ENCODE peak calls at places on chromosomes 5 and 9, in five cellular contexts. W, I, N, J and B are unnamed samples.

GRCh38 chr9:129285979-129286772 is 108.1 kb upstream of the IER5L start:
- DNase-seq in W (no peak), I (no peak), N (no peak), J (no peak), B (no peak)

GRCh38 chr5:119397518-119398380 is 41.9 kb downstream of the TNFAIP8 start:
- DNase-seq in W (no peak), I (peak; percentile 53), N (peak; percentile 29), J (no peak), B (no peak)

GRCh38 chr5:172175263-172175719 is 12.7 kb downstream of the STK10 start:
- DNase-seq in W (peak; percentile 36), I (peak; percentile 87), N (no peak), J (peak; percentile 65), B (peak; percentile 26)

GRCh38 chr5:68344447-68345111 is 129.0 kb downstream of the PIK3R1 start:
- DNase-seq in W (no peak), I (peak; percentile 22), N (no peak), J (no peak), B (no peak)

GRCh38 chr9:21681641-21682040 is 120.8 kb upstream of the MTAP start:
- DNase-seq in W (no peak), I (no peak), N (peak; percentile 20), J (no peak), B (no peak)

GRCh38 chr9:86771391-86771790 is 175.9 kb downstream of the GAS1 start:
- DNase-seq in W (no peak), I (no peak), N (no peak), J (no peak), B (no peak)

GRCh38 chr5:56211298-56211865 is 21.7 kb downstream of the ANKRD55 start:
- DNase-seq in W (no peak), I (no peak), N (no peak), J (no peak), B (no peak)

GRCh38 chr5:84642795-84643194 is 258.1 kb upstream of the EDIL3 start:
- DNase-seq in W (no peak), I (no peak), N (no peak), J (no peak), B (no peak)

GRCh38 chr9:3244963-3245653 is 280.7 kb downstream of the RFX3 start:
- DNase-seq in W (no peak), I (no peak), N (no peak), J (no peak), B (no peak)

GRCh38 chr5:59522201-59522831 is 371.2 kb downstream of the PDE4D start:
- DNase-seq in W (no peak), I (no peak), N (no peak), J (no peak), B (no peak)

GRCh38 chr5:177023247-177023703 is 779 bp downstream of the ZNF346 start:
- DNase-seq in W (no peak), I (no peak), N (no peak), J (no peak), B (no peak)

GRCh38 chr9:4382722-4383317 is 83.0 kb upstream of the GLIS3 start:
- DNase-seq in W (no peak), I (no peak), N (no peak), J (no peak), B (no peak)

GRCh38 chr5:138722518-138722917 is 30.7 kb upstream of the CTNNA1 start:
- DNase-seq in W (no peak), I (no peak), N (no peak), J (no peak), B (no peak)

GRCh38 chr9:14104501-14104900 is 209.4 kb downstream of the NFIB start:
- DNase-seq in W (no peak), I (no peak), N (no peak), J (no peak), B (no peak)

GRCh38 chr5:169195601-169196000 is 105.3 kb downstream of the SLIT3 start:
- DNase-seq in W (no peak), I (no peak), N (no peak), J (no peak), B (no peak)

GRCh38 chr9:79572891-79573696 is 1.3 kb downstream of the TLE4 start:
- DNase-seq in W (peak; percentile 62), I (no peak), N (no peak), J (peak; percentile 45), B (peak; percentile 60)

GRCh38 chr5:73768-74502 is 18.0 kb upstream of the PLEKHG4B start:
- DNase-seq in W (no peak), I (no peak), N (no peak), J (no peak), B (no peak)

GRCh38 chr9:35164711-35165110 is 2.9 kb downstream of the UNC13B start:
- DNase-seq in W (no peak), I (no peak), N (no peak), J (no peak), B (no peak)

GRCh38 chr5:72402959-72403628 is 82.9 kb downstream of the PTCD2 start:
- DNase-seq in W (no peak), I (no peak), N (no peak), J (no peak), B (no peak)

GRCh38 chr5:43396762-43397304 is 15.4 kb downstream of the CCL28 start:
- DNase-seq in W (peak; percentile 1), I (peak; percentile 36), N (no peak), J (peak; percentile 27), B (peak; percentile 61)

GRCh38 chr9:106298997-106299396 is 564.0 kb upstream of the ZNF462 start:
- DNase-seq in W (no peak), I (no peak), N (no peak), J (no peak), B (no peak)

GRCh38 chr9:21326526-21327139 is 8.6 kb downstream of the KLHL9 start:
- DNase-seq in W (no peak), I (peak; percentile 12), N (no peak), J (no peak), B (no peak)

GRCh38 chr9:37999501-38000189 is 69.4 kb downstream of the SHB start:
- DNase-seq in W (peak; percentile 62), I (no peak), N (no peak), J (no peak), B (no peak)

GRCh38 chr5:120055858-120056257 is 408.2 kb upstream of the PRR16 start:
- DNase-seq in W (no peak), I (no peak), N (no peak), J (no peak), B (no peak)

GRCh38 chr9:96209407-96210031 is 92.5 kb downstream of the HSD17B3 start:
- DNase-seq in W (no peak), I (no peak), N (no peak), J (no peak), B (no peak)

GRCh38 chr5:96146675-96147074 is 185.0 kb upstream of the ELL2 start:
- DNase-seq in W (no peak), I (no peak), N (peak; percentile 15), J (no peak), B (no peak)

GRCh38 chr5:38715671-38716070 is 130.1 kb upstream of the OSMR start:
- DNase-seq in W (peak; percentile 15), I (no peak), N (no peak), J (no peak), B (no peak)

GRCh38 chr5:30092548-30092947 is 1100.9 kb upstream of the CDH6 start:
- DNase-seq in W (no peak), I (no peak), N (no peak), J (no peak), B (no peak)

GRCh38 chr5:151952233-151952632 is 27.6 kb upstream of the GLRA1 start:
- DNase-seq in W (no peak), I (no peak), N (no peak), J (no peak), B (no peak)

GRCh38 chr5:35707659-35708058 is 90.0 kb downstream of the SPEF2 start:
- DNase-seq in W (no peak), I (no peak), N (no peak), J (no peak), B (no peak)

GRCh38 chr5:101278011-101278687 is 375.1 kb upstream of the ST8SIA4 start:
- DNase-seq in W (no peak), I (no peak), N (no peak), J (no peak), B (no peak)

GRCh38 chr9:83444110-83444509 is 94.1 kb downstream of the FRMD3 start:
- DNase-seq in W (no peak), I (no peak), N (no peak), J (peak; percentile 27), B (no peak)

GRCh38 chr9:36486454-36486932 is 86.2 kb upstream of the MELK start:
- DNase-seq in W (no peak), I (no peak), N (no peak), J (no peak), B (no peak)

GRCh38 chr5:172731286-172732073 is 39.5 kb downstream of the DUSP1 start:
- DNase-seq in W (no peak), I (no peak), N (no peak), J (no peak), B (no peak)

GRCh38 chr5:177412603-177413233 is 3.4 kb upstream of the F12 start:
- DNase-seq in W (no peak), I (no peak), N (no peak), J (no peak), B (no peak)

GRCh38 chr9:78985084-78985738 is 586.6 kb upstream of the TLE4 start:
- DNase-seq in W (no peak), I (no peak), N (no peak), J (no peak), B (no peak)